ENCODE peak calls at places on chromosomes 5 and 9, in ten cellular contexts. H is Peyer's patch; U is cardiac fibroblast; X is mesendoderm; Z is choroid plexus epithelial cell; C is CD4-positive, CD25-positive, alpha-beta regulatory T cell; Y is neuronal stem cell; B is dorsolateral prefrontal cortex; I is fibroblast of lung; P is A549. T is an unnamed sample.

GRCh38 chr5:149408252-149409099 is 29.4 kb upstream of the IL17B start:
- DNase-seq in H (no peak), U (no peak), X (no peak), Z (no peak), C (no peak), Y (no peak), B (no peak), I (no peak), P (no peak), T (no peak)

GRCh38 chr5:36040651-36041536 is 25.8 kb downstream of the UGT3A2 start:
- DNase-seq in H (no peak), U (no peak), X (peak; percentile 21), Z (no peak), C (no peak), Y (no peak), B (no peak), I (no peak), P (no peak), T (no peak)

GRCh38 chr5:118603278-118603677 is 385.1 kb downstream of the DTWD2 start:
- DNase-seq in H (no peak), U (no peak), X (no peak), Z (no peak), C (no peak), Y (no peak), B (no peak), I (no peak), P (no peak), T (no peak)

GRCh38 chr5:13957032-13957645 is 12.7 kb upstream of the DNAH5 start:
- DNase-seq in H (no peak), U (peak; percentile 61), X (peak; percentile 74), Z (peak; percentile 83), C (peak; percentile 13), Y (peak; percentile 56), B (no peak), I (peak; percentile 58), P (peak; percentile 68), T (no peak)

GRCh38 chr9:91073811-91074771 is 272.5 kb downstream of the SYK start:
- DNase-seq in H (no peak), U (no peak), X (no peak), Z (no peak), C (no peak), Y (no peak), B (no peak), I (no peak), P (no peak), T (no peak)

GRCh38 chr9:133027134-133027533 is 3.7 kb upstream of the GTF3C5 start:
- DNase-seq in H (no peak), U (no peak), X (peak; percentile 14), Z (no peak), C (no peak), Y (no peak), B (no peak), I (no peak), P (no peak), T (no peak)

GRCh38 chr5:139105621-139106071 is 92.5 kb downstream of the SIL1 start:
- DNase-seq in H (no peak), U (no peak), X (no peak), Z (no peak), C (no peak), Y (peak; percentile 23), B (peak; percentile 76), I (no peak), P (no peak), T (no peak)

GRCh38 chr9:16413509-16414016 is 456.9 kb downstream of the BNC2 start:
- DNase-seq in H (no peak), U (peak; percentile 98), X (no peak), Z (peak; percentile 99), C (no peak), Y (no peak), B (no peak), I (peak; percentile 99), P (peak; percentile 99), T (no peak)

GRCh38 chr9:123523828-123524227 is 167.8 kb downstream of the CRB2 start:
- DNase-seq in H (no peak), U (no peak), X (no peak), Z (no peak), C (no peak), Y (no peak), B (no peak), I (no peak), P (no peak), T (no peak)

DNA sequence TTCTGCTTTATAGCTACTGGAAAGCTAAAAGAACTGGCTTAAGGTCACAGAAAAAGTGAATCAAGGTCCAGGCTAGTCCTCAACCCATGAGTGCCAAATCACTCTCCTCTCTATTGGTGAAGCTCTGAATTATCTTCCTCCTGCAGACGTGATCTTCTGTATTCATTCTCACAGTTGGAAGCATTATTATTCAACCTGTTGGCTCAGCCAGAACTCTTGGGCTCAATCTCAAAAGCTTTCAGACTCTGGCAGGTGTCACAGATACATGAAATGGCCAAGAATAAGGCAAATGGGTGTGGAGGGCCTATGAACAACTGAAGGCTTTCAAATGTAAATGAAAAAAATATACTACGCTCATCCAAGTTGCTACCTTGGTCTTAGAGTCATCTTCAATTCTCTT is 170.0 kb upstream of the HMHB1 start:
- DNase-seq in H (no peak), U (no peak), X (no peak), Z (no peak), C (no peak), Y (no peak), B (no peak), I (no peak), P (no peak), T (no peak)
- H3K4me3 ChIP-seq in H (no peak overlapping the region), U (no peak overlapping the region), X (no peak overlapping the region), Z (no peak overlapping the region), C (no peak overlapping the region), Y (no peak overlapping the region), B (no peak overlapping the region), I (no peak overlapping the region), P (no peak overlapping the region), T (no peak overlapping the region)

GRCh38 chr9:24257726-24258125 is 288.0 kb downstream of the IZUMO3 start:
- DNase-seq in H (no peak), U (no peak), X (no peak), Z (no peak), C (no peak), Y (no peak), B (no peak), I (no peak), P (no peak), T (no peak)
- H3K4me3 ChIP-seq in H (no peak overlapping the region), U (no peak overlapping the region), X (no peak overlapping the region), Z (no peak overlapping the region), C (no peak overlapping the region), Y (no peak overlapping the region), B (no peak overlapping the region), I (no peak overlapping the region), P (no peak overlapping the region), T (no peak overlapping the region)

DNA sequence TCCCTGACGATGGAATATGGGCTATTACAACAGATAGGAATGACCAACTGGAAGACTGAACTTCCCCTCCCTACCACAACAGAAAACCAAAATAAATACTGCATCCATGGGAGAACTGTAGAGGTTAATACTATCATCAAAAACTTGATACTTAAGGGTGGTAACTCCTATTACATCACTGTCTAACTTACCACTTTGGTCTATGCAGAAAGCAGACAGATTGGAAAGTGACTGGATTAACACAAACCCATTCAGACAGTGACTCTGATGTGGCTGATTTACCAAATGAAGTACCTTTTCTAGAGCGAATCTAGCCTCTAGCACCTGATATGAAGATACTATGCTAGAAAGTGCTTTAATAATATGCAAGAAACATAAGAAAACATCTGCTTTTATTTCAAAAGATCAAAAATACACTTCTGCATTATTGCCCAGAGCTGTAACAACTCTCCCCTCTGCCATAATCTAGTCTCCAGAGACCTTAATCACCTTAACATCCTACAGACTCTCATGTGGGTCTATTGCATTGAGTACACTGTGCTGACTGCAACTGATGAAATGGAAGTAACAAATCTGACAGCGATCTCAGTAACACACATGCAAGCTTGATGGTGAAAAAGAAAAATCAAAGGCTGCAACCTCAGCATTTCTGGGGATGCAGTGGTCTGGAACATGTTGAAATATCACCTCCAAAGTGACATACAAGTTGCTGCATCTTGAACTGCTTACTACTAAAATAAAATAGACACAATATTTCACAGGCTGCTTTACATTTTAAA is 62.7 kb downstream of the EPB41L4A start:
- DNase-seq in H (no peak), U (no peak), X (no peak), Z (no peak), C (no peak), Y (no peak), B (no peak), I (no peak), P (no peak), T (no peak)
- H3K4me3 ChIP-seq in H (no peak overlapping the region), U (no peak overlapping the region), X (no peak overlapping the region), Z (no peak overlapping the region), C (no peak overlapping the region), Y (no peak overlapping the region), B (no peak overlapping the region), I (no peak overlapping the region), P (no peak overlapping the region), T (no peak overlapping the region)

GRCh38 chr5:179534431-179534830 is 15.9 kb upstream of the RUFY1 start:
- DNase-seq in H (no peak), U (no peak), X (no peak), Z (no peak), C (peak; percentile 52), Y (no peak), B (no peak), I (no peak), P (no peak), T (peak; percentile 29)
- H3K4me3 ChIP-seq in H (no peak overlapping the region), U (no peak overlapping the region), X (no peak overlapping the region), Z (no peak overlapping the region), C (peak overlapping the region; percentile 64), Y (no peak overlapping the region), B (no peak overlapping the region), I (no peak overlapping the region), P (no peak overlapping the region), T (peak overlapping the region; percentile 16)